ENCODE peak calls at places on chromosomes 6 and 20, in seven cellular contexts. D is CD4-positive, alpha-beta memory T cell; P is fibroblast of the aortic adventitia; Z is skeletal muscle cell; F is CD4-positive, CD25-positive, alpha-beta regulatory T cell; Y is fibroblast of mammary gland; G is GM12865. E is an unnamed sample.

GRCh38 chr20:12941025-12941424 is 67.7 kb upstream of the SPTLC3 start:
- DNase-seq in Z (peak), P (no peak), G (no peak), D (no peak), F (no peak), Y (peak), E (no peak)

GRCh38 chr6:133767571-133767970 is 121.3 kb upstream of the TCF21 start:
- DNase-seq in P (peak), Y (peak), F (no peak), D (no peak), G (no peak), Z (no peak), E (no peak)

GRCh38 chr20:9408422-9409300 is 105.7 kb upstream of the LAMP5 start:
- DNase-seq in G (no peak), Y (peak), Z (peak), F (no peak), D (no peak), P (peak), E (no peak)

GRCh38 chr20:44081888-44082287 is 105.1 kb downstream of the JPH2 start:
- DNase-seq in P (no peak), Y (no peak), F (no peak), Z (no peak), G (no peak), D (no peak), E (no peak)

GRCh38 chr6:64376394-64376793 is 740.8 kb downstream of the PHF3 start:
- DNase-seq in Z (no peak), D (no peak), P (no peak), G (no peak), Y (no peak), F (no peak), E (no peak)

GRCh38 chr20:63497946-63498935 is 642 bp downstream of the EEF1A2 start:
- DNase-seq in P (no peak), F (no peak), Z (no peak), G (no peak), D (no peak), Y (peak), E (no peak)

GRCh38 chr20:13226367-13226766 is 5.3 kb downstream of the ISM1 start:
- DNase-seq in Z (no peak), Y (no peak), D (no peak), G (no peak), P (no peak), F (no peak), E (no peak)

GRCh38 chr20:62449951-62450815 is 22.8 kb upstream of the RBBP8NL start:
- DNase-seq in Z (no peak), G (no peak), D (no peak), Y (no peak), F (no peak), P (no peak), E (no peak)

GRCh38 chr6:100257661-100258395 is 206.9 kb downstream of the SIM1 start:
- DNase-seq in G (peak), Y (peak), D (no peak), P (peak), F (peak), Z (peak), E (peak)

GRCh38 chr6:75436869-75437268 is 56.7 kb downstream of the FILIP1 start:
- DNase-seq in F (no peak), G (no peak), P (peak), Z (no peak), D (no peak), Y (peak), E (no peak)

GRCh38 chr20:62700261-62700925 is 8.2 kb upstream of the NTSR1 start:
- DNase-seq in Z (no peak), Y (no peak), D (no peak), P (no peak), F (no peak), G (no peak), E (no peak)

GRCh38 chr6:7899889-7900213 is 10.7 kb downstream of the TXNDC5 start:
- DNase-seq in F (no peak), P (no peak), D (no peak), Z (no peak), G (no peak), Y (no peak), E (no peak)

GRCh38 chr6:149831380-149831820 is 32.8 kb downstream of the LRP11 start:
- DNase-seq in Y (no peak), D (no peak), F (no peak), Z (no peak), P (no peak), G (no peak), E (no peak)

GRCh38 chr20:8133816-8134451 is 1.9 kb downstream of the PLCB1 start:
- DNase-seq in P (no peak), D (no peak), F (no peak), Z (no peak), Y (no peak), G (no peak), E (no peak)

GRCh38 chr6:55916188-55916587 is 40.8 kb upstream of the BMP5 start:
- DNase-seq in G (no peak), D (no peak), Y (peak), F (no peak), P (peak), Z (no peak), E (no peak)

GRCh38 chr20:36491901-36492617 is 49.3 kb upstream of the MYL9 start:
- DNase-seq in Y (no peak), Z (peak), D (peak), F (peak), G (peak), P (no peak), E (peak)

GRCh38 chr6:106254636-106255035 is 70.9 kb downstream of the ATG5 start:
- DNase-seq in G (no peak), P (peak), D (no peak), F (no peak), Z (peak), Y (peak), E (no peak)

GRCh38 chr6:23145801-23146200 is 576.4 kb downstream of the HDGFL1 start:
- DNase-seq in G (no peak), Z (no peak), D (no peak), Y (peak), F (no peak), P (peak), E (no peak)

GRCh38 chr6:48835421-48835958 is 627.6 kb downstream of the MMUT start:
- DNase-seq in P (peak), D (no peak), F (no peak), Z (no peak), G (peak), Y (peak), E (no peak)

GRCh38 chr6:170182781-170183120 is 108.1 kb downstream of the DLL1 start:
- DNase-seq in Y (no peak), G (no peak), Z (no peak), D (no peak), P (no peak), F (no peak), E (no peak)

GRCh38 chr6:55265409-55266114 is 61.7 kb upstream of the GFRAL start:
- DNase-seq in F (no peak), D (no peak), Y (no peak), P (no peak), G (no peak), Z (no peak), E (no peak)

GRCh38 chr6:99189823-99190721 is 159.4 kb downstream of the FAXC start:
- DNase-seq in Z (no peak), D (no peak), P (no peak), Y (no peak), G (peak), F (peak), E (no peak)

GRCh38 chr6:168447282-168447681 is 6.3 kb downstream of the SMOC2 start:
- DNase-seq in Y (no peak), Z (no peak), G (no peak), D (no peak), P (no peak), F (no peak), E (no peak)

GRCh38 chr6:78345882-78346281 is 521.5 kb upstream of the IRAK1BP1 start:
- DNase-seq in D (no peak), Y (no peak), G (no peak), Z (no peak), P (no peak), F (no peak), E (no peak)

DNA sequence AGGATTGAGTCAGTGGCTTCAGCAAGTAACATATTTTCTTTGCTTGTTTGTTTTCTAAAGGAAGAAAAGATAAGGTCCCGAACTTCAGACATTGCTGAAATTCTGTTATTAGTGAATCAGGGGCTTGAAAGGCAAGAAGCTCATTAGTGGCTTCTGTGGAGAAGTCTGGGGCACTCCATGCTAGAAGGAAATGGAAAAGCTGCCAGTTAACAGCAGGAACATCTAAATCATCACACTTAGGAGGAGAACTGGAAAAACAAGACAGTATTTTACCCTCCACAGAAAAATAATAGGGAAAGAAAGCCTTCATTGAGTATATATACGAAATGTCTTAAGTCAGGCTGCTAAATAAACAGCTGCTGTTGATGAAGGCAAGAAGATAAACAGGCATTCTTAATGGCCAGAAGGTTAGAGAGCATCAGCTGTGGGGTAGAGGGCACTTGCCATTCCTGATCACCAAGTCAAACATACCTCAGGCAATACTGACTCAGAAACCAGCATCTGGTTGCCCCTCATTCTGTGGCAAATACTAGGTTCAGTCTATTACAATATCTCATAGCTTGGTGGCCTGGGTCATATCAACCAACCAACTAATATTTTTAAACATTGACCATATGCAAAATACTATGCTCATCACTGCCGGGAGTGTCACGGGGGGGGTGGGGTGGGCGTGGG is 143.2 kb upstream of the TENT5A start:
- DNase-seq in Y (peak), P (peak), D (no peak), F (no peak), Z (peak), G (no peak), E (no peak)
- H3K4me3 ChIP-seq in Y (no peak), P (no peak), D (no peak), F (no peak), Z (no peak), G (no peak), E (no peak)

DNA sequence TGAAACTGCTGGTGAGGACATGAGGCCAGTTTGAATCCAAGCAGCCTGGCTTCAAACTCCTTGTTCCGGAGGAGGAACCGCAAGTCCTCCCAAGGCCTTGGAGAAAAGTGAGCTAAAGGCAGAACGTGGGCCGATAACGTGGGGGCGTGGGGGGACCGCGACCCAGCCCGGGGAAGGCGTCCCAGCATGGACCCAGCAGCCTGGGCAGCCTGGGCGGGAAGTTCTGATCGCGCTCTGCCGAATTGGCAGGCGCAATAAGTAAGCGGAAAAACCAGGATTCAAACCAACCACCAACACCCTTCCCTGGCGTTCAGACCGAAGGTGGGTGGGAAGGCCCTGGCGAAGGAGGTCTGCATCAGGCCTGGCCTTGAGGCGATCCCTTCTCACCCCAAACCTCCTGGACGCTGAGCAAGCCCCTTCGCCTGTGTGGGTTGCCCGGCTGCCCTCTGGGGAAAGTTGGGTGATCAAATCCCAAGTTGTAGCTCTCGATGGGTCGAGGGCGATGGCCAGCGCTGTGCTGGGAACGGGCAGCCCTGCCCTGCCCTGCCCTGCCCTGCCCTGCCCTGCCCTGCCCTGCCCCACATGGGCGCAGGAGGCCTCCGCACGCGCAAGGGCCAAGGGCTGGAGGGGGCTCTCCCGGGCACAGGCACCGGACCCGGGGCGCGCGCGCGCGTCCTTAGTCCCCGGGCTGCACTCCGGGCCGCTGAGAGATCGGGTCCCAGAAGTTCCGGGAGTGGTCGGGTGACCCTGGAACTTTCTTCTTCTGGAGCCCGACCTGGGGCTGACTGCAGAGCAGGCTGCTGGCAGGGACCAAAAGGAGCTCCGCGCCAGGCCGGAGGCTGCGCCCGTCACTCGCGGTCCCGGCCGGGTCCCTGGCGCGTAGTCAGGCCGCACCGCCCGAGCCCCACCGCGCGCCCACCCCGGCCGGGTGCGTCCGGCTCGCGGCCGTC is 644 bp upstream of the SLC22A3 start:
- DNase-seq in F (no peak), P (no peak), D (no peak), Y (no peak), G (no peak), Z (no peak), E (no peak)
- H3K4me3 ChIP-seq in F (no peak), P (no peak), D (no peak), Y (no peak), G (no peak), Z (peak), E (no peak)

GRCh38 chr6:12296255-12296573 is 6.1 kb downstream of the EDN1 start:
- DNase-seq in G (no peak), F (no peak), P (peak), Z (peak), Y (peak), D (no peak), E (no peak)
- H3K4me3 ChIP-seq in G (no peak), F (no peak), P (peak), Z (no peak), Y (no peak), D (no peak), E (no peak)

DNA sequence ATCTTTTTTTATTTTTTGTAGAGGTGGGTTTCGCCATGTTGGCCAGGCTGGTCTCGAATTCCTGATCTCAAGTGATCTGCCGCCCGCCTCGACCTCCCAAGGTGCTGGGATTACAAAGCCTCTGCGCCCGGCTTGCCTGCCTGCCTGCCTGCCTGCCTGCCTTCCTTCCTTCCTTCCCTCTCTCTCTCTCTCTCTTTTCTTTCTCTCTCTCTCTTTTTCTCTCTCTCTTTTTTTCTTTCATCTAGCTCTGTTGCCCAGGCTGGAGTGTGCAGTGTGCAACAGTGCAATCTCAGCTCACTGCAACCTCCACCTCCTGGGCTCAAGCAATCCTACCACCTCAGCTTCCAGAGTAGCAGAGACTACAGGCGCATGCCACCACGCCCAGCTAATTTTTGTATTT is 4.6 kb upstream of the ILRUN start:
- DNase-seq in P (no peak), Z (no peak), Y (no peak), G (no peak), F (no peak), D (no peak), E (no peak)
- H3K4me3 ChIP-seq in P (no peak), Z (no peak), Y (no peak), G (no peak), F (no peak), D (no peak), E (no peak)

GRCh38 chr20:972256-972655 is 29.9 kb downstream of the RSPO4 start:
- DNase-seq in D (no peak), Z (no peak), F (no peak), P (no peak), Y (no peak), G (no peak), E (no peak)
- H3K4me3 ChIP-seq in D (no peak), Z (no peak), F (no peak), P (no peak), Y (no peak), G (no peak), E (no peak)

DNA sequence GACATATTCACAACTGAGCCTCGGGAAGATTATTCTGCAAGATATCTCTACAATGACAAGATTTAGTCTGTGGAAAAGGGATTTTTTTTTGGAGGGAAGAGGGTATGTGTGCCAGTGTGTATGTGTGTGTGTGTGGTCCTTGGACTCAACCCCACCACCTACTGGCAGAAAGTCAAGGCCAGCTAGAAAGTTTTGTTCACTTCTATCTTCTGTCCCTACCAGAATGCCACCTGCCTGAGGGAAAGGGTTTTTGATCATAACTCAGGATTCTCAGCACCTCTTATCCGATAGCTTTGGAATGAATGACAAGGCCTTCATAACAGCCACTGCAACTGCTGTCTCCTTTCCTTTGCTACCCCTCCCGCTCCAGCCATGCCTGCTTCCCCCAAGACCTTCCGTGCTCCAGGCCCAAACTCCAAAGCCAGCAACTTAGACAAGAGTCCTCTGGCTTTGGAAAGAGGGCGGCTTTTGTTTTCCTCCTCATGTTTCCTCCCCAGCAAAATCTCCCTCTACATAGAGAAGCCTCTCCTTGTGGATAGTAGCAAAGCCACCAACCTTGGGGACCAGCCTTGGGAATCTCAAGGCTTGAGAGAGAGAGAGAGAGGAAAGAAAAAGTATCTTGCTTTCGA is 18.6 kb downstream of the BTN3A1 start:
- DNase-seq in Y (peak), Z (no peak), P (peak), G (peak), D (peak), F (peak), E (peak)
- H3K4me3 ChIP-seq in Y (peak), Z (peak), P (peak), G (peak), D (peak), F (peak), E (peak)

GRCh38 chr6:137176729-137177128 is 3.3 kb upstream of the IL22RA2 start:
- DNase-seq in Z (no peak), Y (no peak), F (no peak), P (no peak), D (no peak), G (no peak), E (no peak)
- H3K4me3 ChIP-seq in Z (no peak), Y (no peak), F (no peak), P (no peak), D (no peak), G (no peak), E (no peak)

DNA sequence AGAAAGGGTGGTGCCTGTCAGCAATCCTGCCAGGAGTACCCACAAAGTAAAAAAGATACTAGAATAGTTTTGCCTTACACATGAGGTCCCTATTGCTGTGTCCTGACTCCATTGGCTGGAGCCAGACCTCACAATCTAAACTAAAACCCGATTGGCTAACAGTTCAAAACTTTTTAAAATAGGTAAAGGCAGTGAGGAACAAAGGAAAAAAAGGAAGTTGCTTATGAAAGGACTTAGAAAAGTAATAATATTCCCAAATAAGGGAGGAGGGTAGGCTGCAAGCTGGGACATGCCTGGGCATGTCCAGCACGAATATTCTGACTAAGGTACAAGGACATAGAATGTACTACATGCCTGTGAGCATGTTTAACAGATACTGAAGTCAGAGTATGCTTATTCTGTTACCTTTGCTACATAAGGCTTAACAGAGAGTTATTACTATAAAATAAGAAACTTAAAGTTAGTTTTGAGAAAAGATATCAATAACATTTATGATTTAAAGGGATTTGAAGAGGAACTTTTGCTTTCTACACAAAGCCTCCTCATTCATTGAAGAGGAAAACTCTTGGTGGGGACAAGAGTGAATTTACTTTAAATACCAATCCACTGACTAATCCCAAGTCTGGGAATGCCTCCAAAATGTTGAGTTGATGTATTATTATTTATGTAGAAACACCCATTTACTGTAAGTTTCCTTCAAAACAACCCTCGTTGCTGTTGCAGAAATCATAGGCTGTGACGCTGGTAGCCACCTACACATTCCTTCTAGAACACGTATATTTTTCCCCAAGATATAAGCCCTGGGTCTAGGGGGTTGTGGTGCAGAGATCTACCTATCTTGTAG is 8.2 kb upstream of the MTHFD1L start:
- DNase-seq in G (no peak), Y (peak), Z (peak), F (no peak), P (peak), D (no peak), E (no peak)
- H3K4me3 ChIP-seq in G (no peak), Y (no peak), Z (no peak), F (no peak), P (no peak), D (no peak), E (no peak)

DNA sequence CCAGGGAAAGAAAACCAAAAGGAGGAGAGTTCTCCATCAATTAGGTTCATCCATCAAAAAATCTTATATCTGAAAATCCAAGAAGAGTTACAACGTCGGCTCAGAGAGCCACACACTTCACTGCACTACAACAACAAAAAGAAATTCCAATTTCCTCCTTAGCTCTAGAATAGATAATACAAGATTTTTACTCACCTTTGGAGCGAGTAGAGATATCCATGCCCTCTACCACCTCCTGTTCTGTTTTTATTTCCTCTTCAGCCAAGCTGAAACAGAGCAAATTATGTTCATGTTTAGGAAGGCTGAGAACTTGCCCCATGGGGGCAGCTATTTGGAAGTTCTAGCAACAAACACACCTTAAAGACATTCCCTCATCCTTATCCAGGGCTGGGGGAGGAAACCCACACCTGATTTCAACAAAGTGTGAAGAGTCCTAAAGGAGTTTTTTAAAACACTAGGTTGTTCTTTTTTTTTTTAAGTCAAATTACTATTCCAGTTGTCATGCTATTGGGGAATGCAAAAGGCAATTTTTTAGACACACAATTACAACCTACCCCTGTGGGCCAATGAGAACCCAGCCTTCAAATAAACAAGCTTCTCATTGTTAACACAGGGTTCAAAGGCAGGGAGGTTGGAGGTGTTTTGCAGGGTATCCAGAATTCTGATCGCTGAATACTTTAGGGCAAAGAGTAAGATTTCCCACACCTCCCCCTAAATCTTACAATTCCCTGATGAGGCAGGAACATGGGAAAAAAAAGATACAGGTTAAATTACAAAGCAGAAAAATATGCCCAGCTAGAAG is 8.6 kb downstream of the ZMYND8 start:
- DNase-seq in P (no peak), D (no peak), G (no peak), Y (no peak), Z (no peak), F (no peak), E (no peak)
- H3K4me3 ChIP-seq in P (no peak), D (no peak), G (no peak), Y (no peak), Z (no peak), F (no peak), E (no peak)